ENCODE peak calls at places on chromosomes 13 and 19, in four cellular contexts. G is hypothalamus, V is AG20443, F is neural crest cell. H is an unnamed sample.

GRCh38 chr19:29636553-29637325 is 28.5 kb upstream of the PLEKHF1 start:
- DNase-seq in F (no peak), V (peak), G (no peak), H (no peak)

GRCh38 chr13:111116830-111117229 is 1.7 kb downstream of the ARHGEF7 start:
- DNase-seq in V (no peak), G (no peak), F (no peak), H (no peak)

GRCh38 chr13:51764184-51765141 is 39.5 kb downstream of the DHRS12 start:
- DNase-seq in V (peak), F (no peak), G (peak), H (no peak)

GRCh38 chr19:45051929-45052579 is 13.2 kb downstream of the CLASRP start:
- DNase-seq in G (no peak), V (no peak), F (no peak), H (no peak)

GRCh38 chr19:57576661-57577060 is 2.0 kb downstream of the ZNF416 start:
- DNase-seq in F (no peak), V (no peak), G (no peak), H (no peak)

GRCh38 chr13:50685491-50685890 is 158.0 kb downstream of the DLEU7 start:
- DNase-seq in G (peak), V (no peak), F (no peak), H (no peak)

GRCh38 chr13:105778196-105778595 is 757.3 kb downstream of the EFNB2 start:
- DNase-seq in G (no peak), V (no peak), F (no peak), H (no peak)

GRCh38 chr13:113765241-113765910 is 6.3 kb downstream of the TMEM255B start:
- DNase-seq in G (no peak), V (peak), F (no peak), H (no peak)

GRCh38 chr19:51549533-51550324 is 18.3 kb upstream of the SIGLEC6 start:
- DNase-seq in V (peak), F (no peak), G (no peak), H (no peak)

GRCh38 chr13:65913173-65913572 is 1317.0 kb downstream of the PCDH9 start:
- DNase-seq in V (peak), F (no peak), G (no peak), H (no peak)

GRCh38 chr19:45440873-45441654 is 17.3 kb upstream of the ERCC1 start:
- DNase-seq in G (no peak), F (no peak), V (peak), H (peak)

GRCh38 chr13:41942462-41943094 is 18.3 kb downstream of the VWA8 start:
- DNase-seq in F (no peak), V (peak), G (no peak), H (peak)

GRCh38 chr13:111004444-111004843 is 89.6 kb upstream of the ANKRD10 start:
- DNase-seq in V (no peak), F (no peak), G (no peak), H (no peak)

GRCh38 chr13:51848674-51849073 is 3.7 kb upstream of the TMEM272 start:
- DNase-seq in F (no peak), G (no peak), V (no peak), H (no peak)

GRCh38 chr13:26442541-26442940 is 114.9 kb upstream of the WASF3 start:
- DNase-seq in G (no peak), F (no peak), V (peak), H (no peak)

GRCh38 chr13:28022848-28023518 is 34.5 kb upstream of the URAD start:
- DNase-seq in G (no peak), V (peak), F (peak), H (peak)

GRCh38 chr13:38527140-38527539 is 159.7 kb upstream of the FREM2 start:
- DNase-seq in V (no peak), G (no peak), F (no peak), H (no peak)

GRCh38 chr19:36488816-36489138 is 584 bp downstream of the ZNF566 start:
- DNase-seq in G (no peak), V (peak), F (no peak), H (no peak)

GRCh38 chr19:39542198-39542597 is 2.2 kb upstream of the EID2 start:
- DNase-seq in V (no peak), G (peak), F (no peak), H (no peak)

GRCh38 chr19:47404334-47405196 is 14.8 kb downstream of the MEIS3 start:
- DNase-seq in F (no peak), V (no peak), G (no peak), H (no peak)

GRCh38 chr19:53461866-53462265 is 5.7 kb upstream of the ZNF813 start:
- DNase-seq in V (no peak), G (no peak), F (no peak), H (no peak)

GRCh38 chr13:97256343-97256783 is 34.2 kb downstream of the MBNL2 start:
- DNase-seq in V (peak), F (no peak), G (no peak), H (no peak)

GRCh38 chr13:67278230-67278629 is 48.1 kb upstream of the PCDH9 start:
- DNase-seq in V (peak), G (no peak), F (no peak), H (no peak)

GRCh38 chr13:30972888-30973377 is 40.5 kb downstream of the TEX26 start:
- DNase-seq in G (no peak), F (no peak), V (no peak), H (no peak)

GRCh38 chr19:6551091-6551490 is 20.3 kb downstream of the TNFSF9 start:
- DNase-seq in V (no peak), G (no peak), F (no peak), H (no peak)

H was measured in H9.